ENCODE peak calls at places on chromosome 7, in eight cellular contexts. One of them, this sample, is unnamed.
A peak's percentile ranks its signal among the peaks of the same experiment; 100 is the strongest.

GRCh38 chr7:46035166-46035565 is 114.1 kb upstream of the IGFBP3 start:
- DNase-seq in MV-4-11: no peak
- DNase-seq in substantia nigra: no peak
- DNase-seq in NCI-H1092: no peak
- DNase-seq in cardiac fibroblast: no peak
- DNase-seq in naive B cell: no peak
- DNase-seq in midbrain: no peak
- DNase-seq in hepatocyte: no peak
- DNase-seq in this sample: no peak

GRCh38 chr7:32217841-32218467 is 147.7 kb upstream of the PDE1C start:
- DNase-seq in substantia nigra: no peak
- DNase-seq in cardiac fibroblast: no peak
- DNase-seq in naive B cell: no peak
- DNase-seq in midbrain: no peak
- DNase-seq in MV-4-11: no peak
- DNase-seq in NCI-H1092: no peak
- DNase-seq in hepatocyte: no peak
- DNase-seq in this sample: no peak

GRCh38 chr7:126449621-126450268 is 803.0 kb downstream of the GRM8 start:
- DNase-seq in substantia nigra: no peak
- DNase-seq in naive B cell: no peak
- DNase-seq in NCI-H1092: no peak
- DNase-seq in midbrain: no peak
- DNase-seq in MV-4-11: no peak
- DNase-seq in cardiac fibroblast: no peak
- DNase-seq in hepatocyte: no peak
- DNase-seq in this sample: no peak

GRCh38 chr7:35839860-35840854 is 39.3 kb downstream of the SEPTIN7 start:
- DNase-seq in cardiac fibroblast: peak; percentile 59
- DNase-seq in midbrain: no peak
- DNase-seq in naive B cell: no peak
- DNase-seq in hepatocyte: no peak
- DNase-seq in MV-4-11: no peak
- DNase-seq in substantia nigra: no peak
- DNase-seq in NCI-H1092: no peak
- DNase-seq in this sample: no peak

GRCh38 chr7:16951483-16952080 is 69.8 kb upstream of the AGR3 start:
- DNase-seq in NCI-H1092: no peak
- DNase-seq in hepatocyte: no peak
- DNase-seq in naive B cell: no peak
- DNase-seq in cardiac fibroblast: peak; percentile 38
- DNase-seq in MV-4-11: no peak
- DNase-seq in substantia nigra: no peak
- DNase-seq in midbrain: no peak
- DNase-seq in this sample: no peak

GRCh38 chr7:87345166-87345927 is at the start of gene CROT:
- DNase-seq in NCI-H1092: peak; percentile 94
- DNase-seq in hepatocyte: peak; percentile 97
- DNase-seq in cardiac fibroblast: peak; percentile 90
- DNase-seq in MV-4-11: peak; percentile 86
- DNase-seq in midbrain: peak; percentile 97
- DNase-seq in naive B cell: peak; percentile 95
- DNase-seq in substantia nigra: peak; percentile 95
- DNase-seq in this sample: peak; percentile 95

GRCh38 chr7:27204851-27205322 is 5.0 kb upstream of the HOXA13 start:
- DNase-seq in midbrain: no peak
- DNase-seq in MV-4-11: no peak
- DNase-seq in cardiac fibroblast: no peak
- DNase-seq in naive B cell: no peak
- DNase-seq in hepatocyte: no peak
- DNase-seq in substantia nigra: no peak
- DNase-seq in NCI-H1092: no peak
- DNase-seq in this sample: no peak

GRCh38 chr7:10939237-10939910 is 34.3 kb upstream of the PHF14 start:
- DNase-seq in cardiac fibroblast: no peak
- DNase-seq in hepatocyte: no peak
- DNase-seq in substantia nigra: no peak
- DNase-seq in MV-4-11: peak; percentile 15
- DNase-seq in midbrain: no peak
- DNase-seq in NCI-H1092: no peak
- DNase-seq in naive B cell: no peak
- DNase-seq in this sample: peak; percentile 32

GRCh38 chr7:1809601-1810258 is 139.7 kb downstream of the ELFN1 start:
- DNase-seq in hepatocyte: no peak
- DNase-seq in cardiac fibroblast: no peak
- DNase-seq in MV-4-11: no peak
- DNase-seq in midbrain: no peak
- DNase-seq in NCI-H1092: no peak
- DNase-seq in substantia nigra: no peak
- DNase-seq in naive B cell: no peak
- DNase-seq in this sample: no peak

GRCh38 chr7:38660427-38661099 is 29.4 kb upstream of the AMPH start:
- DNase-seq in MV-4-11: peak; percentile 47
- DNase-seq in midbrain: no peak
- DNase-seq in hepatocyte: peak; percentile 37
- DNase-seq in NCI-H1092: peak; percentile 57
- DNase-seq in naive B cell: peak; percentile 41
- DNase-seq in substantia nigra: no peak
- DNase-seq in cardiac fibroblast: peak; percentile 73
- DNase-seq in this sample: no peak

GRCh38 chr7:13880789-13881188 is 108.7 kb downstream of the ETV1 start:
- DNase-seq in naive B cell: no peak
- DNase-seq in substantia nigra: no peak
- DNase-seq in hepatocyte: no peak
- DNase-seq in midbrain: no peak
- DNase-seq in MV-4-11: no peak
- DNase-seq in NCI-H1092: no peak
- DNase-seq in cardiac fibroblast: peak; percentile 45
- DNase-seq in this sample: no peak

GRCh38 chr7:44306608-44307007 is 18.8 kb downstream of the CAMK2B start:
- DNase-seq in NCI-H1092: no peak
- DNase-seq in substantia nigra: no peak
- DNase-seq in midbrain: no peak
- DNase-seq in naive B cell: no peak
- DNase-seq in MV-4-11: no peak
- DNase-seq in cardiac fibroblast: no peak
- DNase-seq in hepatocyte: no peak
- DNase-seq in this sample: no peak

GRCh38 chr7:93231264-93231663 is 902 bp upstream of the VPS50 start:
- DNase-seq in NCI-H1092: no peak
- DNase-seq in hepatocyte: no peak
- DNase-seq in MV-4-11: no peak
- DNase-seq in midbrain: no peak
- DNase-seq in substantia nigra: no peak
- DNase-seq in naive B cell: no peak
- DNase-seq in cardiac fibroblast: no peak
- DNase-seq in this sample: no peak

This sample was measured in cerebellum.